ENCODE peak calls at places on chromosome 20, in six cellular contexts. R, X, Y, Q, B and Z are unnamed samples. For H3K4me1, the result is how much of the 10 kb centered on the place peaks cover.

GRCh38 chr20:22373164-22373895 is 211.0 kb downstream of the FOXA2 start:
- ATAC-seq in R (no peak), X (no peak), Y (peak), Q (no peak), B (no peak), Z (no peak)

GRCh38 chr20:36988494-36988966 is 37.0 kb upstream of the SAMHD1 start:
- ATAC-seq in B (no peak), Q (peak), R (peak), X (no peak), Y (no peak), Z (no peak)

GRCh38 chr20:4961746-4962145 is 39.6 kb downstream of the SLC23A2 start:
- ATAC-seq in R (peak), Y (peak), B (peak), Q (peak), X (peak), Z (no peak)

GRCh38 chr20:4135385-4136077 is 120.2 kb upstream of the RNF24 start:
- ATAC-seq in R (peak), Y (peak), X (peak), B (peak), Q (no peak), Z (peak)

GRCh38 chr20:47664068-47664437 is 121.2 kb downstream of the SULF2 start:
- ATAC-seq in Q (peak), R (peak), Y (no peak), X (peak), B (peak), Z (no peak)

GRCh38 chr20:59320426-59320825 is 20.0 kb downstream of the EDN3 start:
- ATAC-seq in R (no peak), Q (no peak), Y (no peak), X (no peak), B (peak), Z (no peak)

GRCh38 chr20:32301719-32302506 is 24.5 kb downstream of the KIF3B start:
- ATAC-seq in R (no peak), X (no peak), Y (no peak), B (no peak), Q (no peak), Z (no peak)

GRCh38 chr20:3237958-3238615 is 903 bp downstream of the SLC4A11 start:
- ATAC-seq in Y (no peak), R (no peak), B (peak), Q (peak), X (no peak), Z (no peak)

GRCh38 chr20:36400901-36401300 is 94.8 kb downstream of the DLGAP4 start:
- ATAC-seq in Y (no peak), B (no peak), X (no peak), Q (no peak), R (no peak), Z (no peak)

GRCh38 chr20:41365785-41366545 is 653 bp downstream of the EMILIN3 start:
- ATAC-seq in R (no peak), X (no peak), B (peak), Y (no peak), Q (no peak), Z (no peak)

GRCh38 chr20:38883081-38883980 is 42.9 kb upstream of the FAM83D start:
- ATAC-seq in R (peak), Q (no peak), Y (no peak), X (peak), B (no peak), Z (no peak)

GRCh38 chr20:61055130-61055529 is 196.9 kb upstream of the CDH4 start:
- ATAC-seq in Y (no peak), R (no peak), Q (no peak), X (no peak), B (no peak), Z (no peak)

GRCh38 chr20:59515906-59516209 is 88.5 kb upstream of the PHACTR3 start:
- ATAC-seq in R (no peak), B (no peak), X (no peak), Q (no peak), Y (no peak), Z (no peak)

GRCh38 chr20:21714297-21715192 is 9.1 kb downstream of the PAX1 start:
- ATAC-seq in Y (no peak), X (no peak), B (peak), Q (no peak), R (no peak), Z (peak)

GRCh38 chr20:58574469-58574868 is 59.3 kb upstream of the APCDD1L start:
- ATAC-seq in Q (no peak), R (no peak), Y (no peak), B (no peak), X (no peak), Z (no peak)

GRCh38 chr20:3326779-3327521 is 80.5 kb downstream of the DNAAF9 start:
- ATAC-seq in Q (no peak), B (no peak), Y (peak), R (no peak), X (no peak), Z (no peak)

GRCh38 chr20:22836211-22836610 is 198.9 kb upstream of the SSTR4 start:
- ATAC-seq in Y (no peak), R (no peak), Q (no peak), X (no peak), B (no peak), Z (no peak)

GRCh38 chr20:22450540-22450939 is 133.8 kb downstream of the FOXA2 start:
- ATAC-seq in X (no peak), B (no peak), Q (no peak), R (no peak), Y (no peak), Z (no peak)

GRCh38 chr20:60901831-60902230 is 350.2 kb upstream of the CDH4 start:
- ATAC-seq in R (no peak), Q (no peak), X (no peak), Y (no peak), B (no peak), Z (no peak)

GRCh38 chr20:31979713-31980426 is 11.9 kb downstream of the XKR7 start:
- ATAC-seq in Q (no peak), B (no peak), X (no peak), Y (no peak), R (no peak), Z (no peak)

GRCh38 chr20:35302421-35303335 is 10.5 kb upstream of the FAM83C start:
- ATAC-seq in R (no peak), X (no peak), Q (no peak), Y (no peak), B (no peak), Z (no peak)

GRCh38 chr20:366042-366718 is 14.4 kb upstream of the TRIB3 start:
- ATAC-seq in Y (no peak), B (no peak), R (no peak), X (no peak), Q (no peak), Z (no peak)

GRCh38 chr20:38460040-38460623 is 12.5 kb upstream of the RALGAPB start:
- ATAC-seq in B (peak), Y (peak), Q (no peak), R (peak), X (peak), Z (peak)

GRCh38 chr20:24615353-24615752 is 145.9 kb downstream of the SYNDIG1 start:
- ATAC-seq in Y (no peak), Q (no peak), X (no peak), B (no peak), R (no peak), Z (no peak)

GRCh38 chr20:24614341-24614740 is 144.9 kb downstream of the SYNDIG1 start:
- ATAC-seq in Q (no peak), Y (no peak), R (no peak), B (no peak), X (no peak), Z (no peak)

GRCh38 chr20:24617080-24617432 is 147.6 kb downstream of the SYNDIG1 start:
- ATAC-seq in Y (no peak), X (no peak), R (no peak), Q (no peak), B (peak), Z (no peak)

GRCh38 chr20:24617757-24618450 is 148.5 kb downstream of the SYNDIG1 start:
- ATAC-seq in X (peak), B (no peak), Q (no peak), R (no peak), Y (peak), Z (no peak)

GRCh38 chr20:24616258-24617079 is 147.0 kb downstream of the SYNDIG1 start:
- ATAC-seq in R (no peak), Y (no peak), B (peak), Q (no peak), X (no peak), Z (no peak)
- H3K4me1 ChIP-seq in R (under half), Y (under half), B (under half), Q (under half), X (under half), Z (under half)

GRCh38 chr20:50462093-50462685 is 48.0 kb upstream of the PTPN1 start:
- ATAC-seq in Y (no peak), B (no peak), X (no peak), Q (no peak), R (no peak), Z (peak)
- TF ChIP-seq EP300 in Y (no peak), B (no peak), X (no peak), Q (no peak), R (no peak), Z (no peak)

GRCh38 chr20:10137032-10137431 is 81.6 kb upstream of the SNAP25 start:
- ATAC-seq in Q (no peak), B (no peak), Y (no peak), R (no peak), X (no peak), Z (no peak)
- TF ChIP-seq CTCF in Q (no peak), B (no peak), Y (no peak), R (no peak), X (no peak), Z (no peak)

GRCh38 chr20:48800227-48800626 is 27.6 kb downstream of the PREX1 start:
- ATAC-seq in Q (no peak), R (no peak), B (no peak), X (no peak), Y (no peak), Z (no peak)

GRCh38 chr20:48797850-48798747 is 29.7 kb downstream of the PREX1 start:
- ATAC-seq in R (no peak), B (no peak), Y (no peak), Q (no peak), X (no peak), Z (no peak)

GRCh38 chr20:48801197-48801596 is 26.6 kb downstream of the PREX1 start:
- ATAC-seq in Y (no peak), R (no peak), Q (no peak), B (no peak), X (no peak), Z (no peak)

GRCh38 chr20:48797275-48797825 is 30.4 kb downstream of the PREX1 start:
- ATAC-seq in Y (no peak), R (no peak), Q (peak), X (no peak), B (no peak), Z (peak)

GRCh38 chr20:48799315-48800105 is 28.3 kb downstream of the PREX1 start:
- ATAC-seq in Y (no peak), B (no peak), Q (no peak), R (no peak), X (no peak), Z (no peak)
- H3K4me1 ChIP-seq in Y (under half), B (under half), Q (half or more), R (under half), X (under half), Z (under half)

GRCh38 chr20:14826926-14827325 is 489.5 kb upstream of the FLRT3 start:
- ATAC-seq in R (no peak), Y (no peak), B (no peak), Q (no peak), X (no peak), Z (no peak)
- TF ChIP-seq EP300 in R (no peak), Y (no peak), B (no peak), Q (no peak), X (no peak), Z (no peak)

DNA sequence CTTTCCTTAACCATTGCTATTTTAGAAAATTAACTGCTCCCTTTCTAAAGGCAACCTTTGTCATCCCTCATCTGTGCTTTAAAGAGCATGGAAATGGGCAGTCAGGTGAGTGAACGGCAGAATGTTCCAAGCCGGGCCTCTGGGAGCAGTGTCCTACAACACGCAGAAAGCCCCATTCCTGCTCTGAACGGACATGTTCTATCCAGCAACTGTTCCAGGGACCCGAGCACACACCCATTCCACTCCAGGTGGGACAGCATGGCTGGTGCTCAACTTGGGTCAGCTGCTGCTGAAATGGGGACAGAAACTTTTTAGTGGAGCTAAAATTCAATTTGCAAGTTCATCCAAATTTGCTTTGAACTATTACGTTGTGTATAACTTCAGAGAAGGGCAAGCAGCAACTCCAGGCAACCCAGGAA is 26.7 kb downstream of the DIDO1 start:
- ATAC-seq in R (no peak), B (peak), Y (no peak), Q (peak), X (no peak), Z (peak)
- TF ChIP-seq CTCF in R (no peak), B (no peak), Y (no peak), Q (no peak), X (no peak), Z (peak)

DNA sequence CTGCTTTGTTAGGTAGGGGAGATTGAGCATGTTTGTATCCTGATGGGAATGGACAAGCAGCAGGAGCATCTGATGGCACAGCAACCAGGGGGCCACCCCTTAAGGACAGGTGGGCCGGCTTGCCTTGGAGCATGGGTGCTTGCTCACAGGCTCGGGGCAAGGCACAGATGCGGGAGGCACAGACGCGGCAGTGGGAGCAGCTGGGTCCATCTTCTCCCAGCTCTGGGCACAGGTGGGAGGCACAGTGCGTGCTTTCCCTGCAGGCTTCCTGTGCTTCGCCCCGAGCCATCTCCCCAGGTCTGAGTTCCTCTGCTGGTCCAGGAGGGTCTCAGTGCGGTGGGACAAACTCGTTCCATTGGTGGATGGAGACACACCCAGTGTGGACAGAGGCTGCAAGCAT is 73.6 kb upstream of the BHLHE23 start:
- ATAC-seq in R (no peak), Y (no peak), Q (no peak), X (no peak), B (no peak), Z (no peak)
- H3K4me1 ChIP-seq in R (under half), Y (under half), Q (under half), X (under half), B (under half), Z (under half)

GRCh38 chr20:62906209-62906608 is 20.1 kb downstream of the DIDO1 start:
- ATAC-seq in Q (no peak), B (no peak), Y (no peak), X (no peak), R (no peak), Z (no peak)
- TF ChIP-seq EP300 in Q (no peak), B (no peak), Y (no peak), X (no peak), R (no peak), Z (no peak)

DNA sequence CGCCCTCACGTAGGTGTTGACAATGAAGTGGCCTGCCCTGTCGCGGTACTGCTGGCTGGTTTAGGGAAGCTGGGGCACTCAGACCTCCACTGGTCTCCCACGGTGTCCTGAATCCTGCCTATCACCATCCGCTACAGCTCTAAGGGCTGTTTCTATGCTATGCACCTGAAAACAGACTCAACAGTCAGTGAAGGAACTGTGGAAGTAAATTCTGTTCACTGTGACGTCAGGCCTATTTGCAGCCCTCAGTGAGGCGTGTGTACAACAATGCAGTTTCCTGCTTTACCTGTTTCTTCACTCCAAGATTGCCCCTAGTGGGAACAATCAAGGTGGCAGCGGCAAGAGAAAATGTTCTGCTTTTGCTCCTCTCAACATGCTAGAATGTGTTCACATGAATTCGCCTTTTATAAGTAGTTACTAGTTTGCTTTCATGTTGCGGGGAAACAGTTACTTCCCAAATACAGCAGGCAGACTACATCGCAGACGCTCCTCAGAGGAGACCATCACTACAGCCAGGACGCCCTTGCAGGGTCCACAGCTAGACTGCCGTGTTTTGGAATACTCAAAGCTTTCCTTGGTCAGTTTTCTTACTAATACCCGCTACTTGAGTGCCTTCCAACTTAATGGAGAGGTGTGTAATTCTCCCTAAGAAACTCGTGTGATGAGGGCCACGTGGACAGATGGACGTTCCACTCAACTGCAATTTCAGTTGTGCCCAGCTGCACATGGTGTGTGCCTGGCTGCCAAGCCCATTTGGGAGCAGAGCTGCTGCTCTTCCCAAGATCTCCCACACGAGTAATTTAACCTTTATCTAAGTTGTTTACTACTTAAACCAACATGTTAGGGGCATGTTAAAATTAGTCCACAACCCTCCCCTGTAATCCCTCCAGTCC is 25.4 kb downstream of the DIDO1 start:
- ATAC-seq in Y (peak), Q (peak), R (peak), B (peak), X (peak), Z (no peak)
- TF ChIP-seq CTCF in Y (peak), Q (peak), R (peak), B (no peak), X (no peak), Z (no peak)